ENCODE peak calls at places on chromosomes 1 and 21, in six cellular contexts. N, O, T, X, D and Z are unnamed samples.

GRCh38 chr1:109112056-109112651 is 1.8 kb upstream of the ELAPOR1 start:
- DNase-seq in D (peak; percentile 63), T (peak; percentile 51), X (no peak), O (no peak), N (no peak), Z (no peak)

GRCh38 chr1:108142773-108143394 is 57.3 kb downstream of the SLC25A24 start:
- DNase-seq in D (no peak), N (no peak), O (no peak), X (no peak), T (no peak), Z (no peak)

GRCh38 chr1:243970077-243970476 is 81.0 kb upstream of the ZBTB18 start:
- DNase-seq in X (no peak), D (no peak), O (no peak), T (no peak), N (no peak), Z (no peak)

GRCh38 chr1:231214918-231215675 is 25.9 kb upstream of the GNPAT start:
- DNase-seq in D (no peak), O (no peak), N (no peak), X (no peak), T (no peak), Z (no peak)

GRCh38 chr1:154876842-154877369 is 6.8 kb upstream of the KCNN3 start:
- DNase-seq in X (no peak), D (no peak), T (no peak), N (no peak), O (no peak), Z (no peak)

GRCh38 chr1:68198752-68199151 is 33.6 kb downstream of the WLS start:
- DNase-seq in X (no peak), O (no peak), T (no peak), N (no peak), D (no peak), Z (no peak)

GRCh38 chr21:43659136-43660000 is at the start of the genes HSF2BP and RRP1B:
- DNase-seq in X (no peak), O (peak; percentile 79), D (peak; percentile 84), T (peak; percentile 90), N (peak; percentile 84), Z (no peak)

GRCh38 chr1:247445775-247446364 is 12.0 kb downstream of the OR2B11 start:
- DNase-seq in D (no peak), X (no peak), N (no peak), T (no peak), O (no peak), Z (no peak)

GRCh38 chr1:36762174-36762573 is 272.1 kb downstream of the GRIK3 start:
- DNase-seq in O (no peak), X (no peak), T (no peak), D (no peak), N (no peak), Z (no peak)

GRCh38 chr1:44012941-44013609 is 18.2 kb downstream of the SLC6A9 start:
- DNase-seq in X (no peak), O (no peak), N (no peak), D (no peak), T (no peak), Z (no peak)

GRCh38 chr1:158989424-158989823 is 20.3 kb upstream of the IFI16 start:
- DNase-seq in N (no peak), T (no peak), O (no peak), X (no peak), D (no peak), Z (no peak)

GRCh38 chr21:44742418-44743153 is 31.2 kb upstream of the TSPEAR start:
- DNase-seq in N (no peak), O (no peak), D (no peak), X (no peak), T (no peak), Z (no peak)

GRCh38 chr1:158027485-158027884 is 34.0 kb downstream of the KIRREL1 start:
- DNase-seq in N (no peak), T (no peak), X (no peak), D (no peak), O (no peak), Z (no peak)

GRCh38 chr1:240888039-240888786 is 276.3 kb upstream of the GREM2 start:
- DNase-seq in O (no peak), D (no peak), N (no peak), T (peak; percentile 67), X (peak; percentile 36), Z (no peak)